ENCODE peak calls at places on chromosomes 4 and X, in four cellular contexts. X, B, Z and D are unnamed samples.

GRCh38 chrX:20224814-20225487 is 41.8 kb downstream of the RPS6KA3 start:
- DNase-seq in X (no peak), B (no peak), Z (no peak), D (no peak)

GRCh38 chr4:171203425-171203824 is 609.8 kb upstream of the GALNTL6 start:
- DNase-seq in X (no peak), B (peak), Z (no peak), D (no peak)

GRCh38 chrX:154603438-154604430 is 15.3 kb downstream of the CTAG1B start:
- DNase-seq in X (no peak), B (peak), Z (no peak), D (peak)

GRCh38 chr4:1509366-1509765 is 103.1 kb upstream of the NKX1-1 start:
- DNase-seq in X (peak), B (no peak), Z (no peak), D (peak)

GRCh38 chr4:172245493-172245892 is 432.3 kb downstream of the GALNTL6 start:
- DNase-seq in X (no peak), B (no peak), Z (no peak), D (no peak)

GRCh38 chr4:184382189-184382846 is 92.0 kb downstream of the IRF2 start:
- DNase-seq in X (no peak), B (no peak), Z (no peak), D (no peak)

GRCh38 chr4:134499074-134499473 is 297.5 kb upstream of the PABPC4L start:
- DNase-seq in X (no peak), B (no peak), Z (no peak), D (no peak)

GRCh38 chrX:136608295-136608933 is 39.5 kb upstream of the CD40LG start:
- DNase-seq in X (peak), B (peak), Z (peak), D (peak)

GRCh38 chr4:137694138-137694537 is 161.8 kb upstream of the PCDH18 start:
- DNase-seq in X (peak), B (no peak), Z (peak), D (no peak)

GRCh38 chrX:117002981-117003380 is 540.2 kb upstream of the CT83 start:
- DNase-seq in X (no peak), B (no peak), Z (no peak), D (no peak)

GRCh38 chrX:9940397-9940796 is 26.8 kb upstream of the CLDN34 start:
- DNase-seq in X (no peak), B (peak), Z (no peak), D (no peak)

GRCh38 chrX:153723351-153724251 is 586 bp downstream of the BCAP31 start:
- DNase-seq in X (peak), B (peak), Z (peak), D (peak)

GRCh38 chr4:18695733-18696527 is 674.4 kb upstream of the LCORL start:
- DNase-seq in X (no peak), B (no peak), Z (no peak), D (no peak)
- TF ChIP-seq CTCF in X (no peak), B (no peak), Z (no peak), D (no peak)

GRCh38 chrX:135484636-135485289 is 35.7 kb upstream of the INTS6L start:
- DNase-seq in X (no peak), B (peak), Z (no peak), D (no peak)
- TF ChIP-seq CTCF in X (peak), B (no peak), Z (peak), D (peak)

GRCh38 chr4:89755210-89755609 is 81.8 kb downstream of the SNCA start:
- DNase-seq in X (no peak), B (no peak), Z (no peak), D (no peak)
- TF ChIP-seq CTCF in X (no peak), B (no peak), Z (no peak), D (no peak)

DNA sequence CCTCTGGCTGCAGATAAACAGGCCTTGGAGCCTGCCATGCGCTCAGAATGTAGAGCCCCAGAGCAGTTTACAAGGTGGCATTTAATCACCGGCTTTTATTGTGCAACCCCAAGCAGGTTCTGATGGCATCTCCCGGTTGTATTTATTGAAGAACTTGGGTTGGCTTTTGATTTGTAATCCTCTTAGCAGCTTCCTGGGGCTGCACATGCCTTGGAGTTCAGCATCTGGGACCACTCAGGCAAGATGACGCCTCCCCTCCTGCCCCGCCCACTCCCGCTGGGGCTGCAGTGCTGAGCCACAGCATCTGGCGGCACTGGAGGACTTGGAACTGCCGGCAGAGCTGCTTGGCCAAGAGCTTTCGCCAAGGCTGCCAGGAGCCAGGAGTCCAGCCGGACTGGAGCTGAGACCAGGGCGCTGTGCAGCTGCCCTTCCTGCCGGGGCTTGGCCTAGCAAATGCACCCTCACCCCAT is 5.3 kb downstream of the HTRA3 start:
- DNase-seq in X (peak), B (peak), Z (peak), D (peak)
- TF ChIP-seq CTCF in X (peak), B (no peak), Z (peak), D (no peak)